ENCODE peak calls at places on chromosomes 3 and 15, in five cellular contexts. O, V, N, M and B are unnamed samples.

GRCh38 chr15:99453646-99454045 is 112.1 kb upstream of the MEF2A start:
- DNase-seq in O (no peak), V (no peak), N (no peak), M (no peak), B (no peak)

GRCh38 chr3:158672293-158673176 is at the start of gene LXN:
- DNase-seq in O (peak), V (peak), N (peak), M (peak), B (peak)

GRCh38 chr3:16490062-16490641 is 23.3 kb downstream of the RFTN1 start:
- DNase-seq in O (no peak), V (peak), N (no peak), M (no peak), B (peak)

GRCh38 chr3:48057521-48057920 is 41.3 kb upstream of the MAP4 start:
- DNase-seq in O (no peak), V (no peak), N (no peak), M (no peak), B (no peak)

GRCh38 chr3:27504749-27505148 is 20.6 kb upstream of the SLC4A7 start:
- DNase-seq in O (no peak), V (no peak), N (peak), M (no peak), B (peak)

GRCh38 chr15:79366691-79367090 is 55.8 kb downstream of the TMED3 start:
- DNase-seq in O (no peak), V (no peak), N (peak), M (no peak), B (peak)

GRCh38 chr3:175266993-175267960 is 408.1 kb downstream of the NAALADL2 start:
- DNase-seq in O (no peak), V (no peak), N (peak), M (no peak), B (peak)

GRCh38 chr3:191301982-191302381 is 27.2 kb upstream of the CCDC50 start:
- DNase-seq in O (no peak), V (no peak), N (no peak), M (no peak), B (no peak)

GRCh38 chr15:36239509-36239908 is 339.9 kb upstream of the CDIN1 start:
- DNase-seq in O (no peak), V (no peak), N (no peak), M (no peak), B (no peak)

GRCh38 chr15:68303560-68304436 is 26.3 kb downstream of the FEM1B start:
- DNase-seq in O (no peak), V (no peak), N (peak), M (no peak), B (peak)

GRCh38 chr3:144643778-144644191 is 672.2 kb downstream of the DIPK2A start:
- DNase-seq in O (no peak), V (no peak), N (no peak), M (no peak), B (no peak)

GRCh38 chr3:184354740-184355139 is 6.7 kb downstream of the CLCN2 start:
- DNase-seq in O (no peak), V (no peak), N (no peak), M (no peak), B (no peak)

GRCh38 chr3:182612332-182612731 is 181.0 kb upstream of the ATP11B start:
- DNase-seq in O (no peak), V (no peak), N (no peak), M (no peak), B (no peak)

GRCh38 chr3:183044547-183045229 is 54.6 kb downstream of the MCCC1 start:
- DNase-seq in O (peak), V (no peak), N (no peak), M (no peak), B (no peak)

GRCh38 chr3:55951371-55951770 is 464.3 kb upstream of the WNT5A start:
- DNase-seq in O (no peak), V (no peak), N (no peak), M (no peak), B (peak)

GRCh38 chr3:55330355-55330754 is 156.8 kb downstream of the WNT5A start:
- DNase-seq in O (no peak), V (no peak), N (peak), M (no peak), B (peak)

GRCh38 chr15:82043726-82044372 is 2.0 kb downstream of the MEX3B start:
- DNase-seq in O (no peak), V (no peak), N (no peak), M (peak), B (no peak)

GRCh38 chr3:129054605-129055104 is 5.9 kb upstream of the GP9 start:
- DNase-seq in O (no peak), V (no peak), N (no peak), M (no peak), B (no peak)

GRCh38 chr15:56369234-56369633 is 4.0 kb downstream of the TEX9 start:
- DNase-seq in O (peak), V (no peak), N (no peak), M (no peak), B (no peak)

GRCh38 chr15:49361370-49361769 is 61.7 kb upstream of the FGF7 start:
- DNase-seq in O (no peak), V (no peak), N (no peak), M (no peak), B (no peak)

GRCh38 chr3:124362418-124362817 is 367.8 kb upstream of the UMPS start:
- DNase-seq in O (no peak), V (no peak), N (no peak), M (no peak), B (no peak)

GRCh38 chr3:142888484-142889262 is at the start of gene PCOLCE2:
- DNase-seq in O (peak), V (peak), N (peak), M (peak), B (no peak)

GRCh38 chr3:148128136-148128535 is 569.6 kb upstream of the AGTR1 start:
- DNase-seq in O (peak), V (no peak), N (peak), M (no peak), B (no peak)

GRCh38 chr3:100954990-100955389 is 38.2 kb downstream of the ABI3BP start:
- DNase-seq in O (no peak), V (no peak), N (peak), M (no peak), B (no peak)

GRCh38 chr15:68511073-68511991 is 67.5 kb upstream of the CORO2B start:
- DNase-seq in O (no peak), V (no peak), N (peak), M (peak), B (peak)

GRCh38 chr15:82979726-82980125 is 6.3 kb upstream of the RAMAC start:
- DNase-seq in O (no peak), V (no peak), N (no peak), M (no peak), B (no peak)

GRCh38 chr3:37935290-37935668 is 55.3 kb upstream of the VILL start:
- DNase-seq in O (no peak), V (no peak), N (peak), M (no peak), B (peak)

GRCh38 chr3:47646362-47646761 is 67.7 kb upstream of the CSPG5 start:
- DNase-seq in O (no peak), V (no peak), N (no peak), M (no peak), B (no peak)

GRCh38 chr15:85149460-85150129 is 167.9 kb downstream of the PDE8A start:
- DNase-seq in O (no peak), V (no peak), N (no peak), M (no peak), B (no peak)